ENCODE peak calls at places on chromosomes 6 and 20, in four cellular contexts. S is body of pancreas, T is heart left ventricle, N is cardiac muscle cell. G is an unnamed sample. For H3K4me1 and H3K27me3, the result is how much of the 10 kb centered on the place peaks cover.

GRCh38 chr20:13119583-13119982 is 101.5 kb upstream of the ISM1 start:
- DNase-seq in S (peak), T (no peak), N (peak), G (no peak)

GRCh38 chr6:2939315-2940009 is 31.9 kb downstream of the SERPINB6 start:
- DNase-seq in S (no peak), T (peak), N (no peak), G (peak)

GRCh38 chr20:45010399-45010828 is 44.1 kb downstream of the STK4 start:
- DNase-seq in S (no peak), T (no peak), N (peak), G (no peak)

GRCh38 chr20:37725165-37725564 is 31.3 kb downstream of the CTNNBL1 start:
- DNase-seq in S (no peak), T (no peak), N (no peak), G (no peak)

GRCh38 chr6:37489697-37490336 is 9.9 kb downstream of the CCDC167 start:
- DNase-seq in S (no peak), T (no peak), N (no peak), G (no peak)

GRCh38 chr20:855466-856360 is 22.2 kb downstream of the FAM110A start:
- DNase-seq in S (no peak), T (no peak), N (no peak), G (no peak)

GRCh38 chr6:56370591-56371198 is 123.3 kb upstream of the COL21A1 start:
- DNase-seq in S (no peak), T (peak), N (peak), G (peak)

GRCh38 chr6:167247814-167248595 is 43.1 kb upstream of the UNC93A start:
- DNase-seq in S (no peak), T (no peak), N (no peak), G (no peak)

GRCh38 chr6:99297415-99297814 is 52.1 kb downstream of the FAXC start:
- DNase-seq in S (no peak), T (no peak), N (no peak), G (no peak)

GRCh38 chr6:3449321-3449720 is 7.5 kb downstream of the SLC22A23 start:
- DNase-seq in S (no peak), T (no peak), N (no peak), G (no peak)

GRCh38 chr6:11851405-11851804 is 72.8 kb upstream of the ADTRP start:
- DNase-seq in S (no peak), T (no peak), N (no peak), G (no peak)

GRCh38 chr6:1619666-1620503 is 10.2 kb downstream of the FOXC1 start:
- DNase-seq in S (no peak), T (peak), N (no peak), G (no peak)

GRCh38 chr6:40411881-40412280 is 175.3 kb downstream of the LRFN2 start:
- DNase-seq in S (no peak), T (peak), N (no peak), G (no peak)

GRCh38 chr20:23027721-23028120 is 7.4 kb upstream of the SSTR4 start:
- DNase-seq in S (no peak), T (no peak), N (no peak), G (no peak)

GRCh38 chr20:45975686-45976085 is 3.7 kb upstream of the ZNF335 start:
- DNase-seq in S (no peak), T (no peak), N (no peak), G (no peak)

GRCh38 chr6:26216886-26217713 is 129.9 kb downstream of the HFE start:
- DNase-seq in S (peak), T (peak), N (peak), G (peak)

GRCh38 chr6:39056681-39057080 is 8.1 kb downstream of the GLP1R start:
- DNase-seq in S (no peak), T (no peak), N (no peak), G (no peak)

GRCh38 chr6:11139051-11139960 is 27.8 kb upstream of the ERVFRD-1 start:
- DNase-seq in S (no peak), T (no peak), N (peak), G (no peak)

GRCh38 chr6:111524735-111525134 is 41.7 kb upstream of the REV3L start:
- DNase-seq in S (no peak), T (no peak), N (no peak), G (no peak)

GRCh38 chr20:51372176-51372803 is 170.2 kb downstream of the NFATC2 start:
- DNase-seq in S (peak), T (peak), N (peak), G (peak)

GRCh38 chr6:13722880-13723279 is 11.2 kb upstream of the RANBP9 start:
- DNase-seq in S (no peak), T (no peak), N (no peak), G (no peak)
- TF ChIP-seq CTCF in S (no peak), T (no peak), N (no peak), G (no peak)

GRCh38 chr6:21750479-21751018 is 157.0 kb downstream of the SOX4 start:
- DNase-seq in S (no peak), T (no peak), N (no peak), G (no peak)
- H3K4me1 ChIP-seq in S (under half), T (under half), N (half or more), G (under half)

GRCh38 chr6:154504865-154505449 is 5.5 kb downstream of the CNKSR3 start:
- DNase-seq in S (no peak), T (no peak), N (no peak), G (no peak)

GRCh38 chr6:154502564-154502963 is 7.9 kb downstream of the CNKSR3 start:
- DNase-seq in S (no peak), T (no peak), N (no peak), G (no peak)

GRCh38 chr6:154506108-154506507 is 4.4 kb downstream of the CNKSR3 start:
- DNase-seq in S (no peak), T (no peak), N (no peak), G (no peak)

GRCh38 chr6:154501287-154501868 is 9.1 kb downstream of the CNKSR3 start:
- DNase-seq in S (no peak), T (no peak), N (no peak), G (no peak)

GRCh38 chr6:154503576-154504501 is 6.6 kb downstream of the CNKSR3 start:
- DNase-seq in S (no peak), T (no peak), N (no peak), G (no peak)
- H3K27me3 ChIP-seq in S (under half), T (under half), N (under half), G (under half)

GRCh38 chr20:38962898-38963484 is 847 bp downstream of the DHX35 start:
- DNase-seq in S (no peak), T (no peak), N (no peak), G (no peak)

GRCh38 chr20:38963745-38964144 is 1.6 kb downstream of the DHX35 start:
- DNase-seq in S (no peak), T (no peak), N (no peak), G (no peak)

GRCh38 chr20:38965264-38965663 is 3.1 kb downstream of the DHX35 start:
- DNase-seq in S (no peak), T (no peak), N (no peak), G (no peak)

GRCh38 chr20:38961530-38962043 is 557 bp upstream of the DHX35 start:
- DNase-seq in S (peak), T (no peak), N (no peak), G (no peak)

GRCh38 chr20:38962044-38962897 is at the start of gene DHX35:
- DNase-seq in S (peak), T (peak), N (peak), G (peak)
- TF ChIP-seq CTCF in S (no peak), T (peak), N (peak), G (no peak)

GRCh38 chr20:25471020-25471419 is 63.5 kb downstream of the GINS1 start:
- DNase-seq in S (no peak), T (no peak), N (no peak), G (no peak)
- H3K4me1 ChIP-seq in S (under half), T (under half), N (under half), G (under half)

DNA sequence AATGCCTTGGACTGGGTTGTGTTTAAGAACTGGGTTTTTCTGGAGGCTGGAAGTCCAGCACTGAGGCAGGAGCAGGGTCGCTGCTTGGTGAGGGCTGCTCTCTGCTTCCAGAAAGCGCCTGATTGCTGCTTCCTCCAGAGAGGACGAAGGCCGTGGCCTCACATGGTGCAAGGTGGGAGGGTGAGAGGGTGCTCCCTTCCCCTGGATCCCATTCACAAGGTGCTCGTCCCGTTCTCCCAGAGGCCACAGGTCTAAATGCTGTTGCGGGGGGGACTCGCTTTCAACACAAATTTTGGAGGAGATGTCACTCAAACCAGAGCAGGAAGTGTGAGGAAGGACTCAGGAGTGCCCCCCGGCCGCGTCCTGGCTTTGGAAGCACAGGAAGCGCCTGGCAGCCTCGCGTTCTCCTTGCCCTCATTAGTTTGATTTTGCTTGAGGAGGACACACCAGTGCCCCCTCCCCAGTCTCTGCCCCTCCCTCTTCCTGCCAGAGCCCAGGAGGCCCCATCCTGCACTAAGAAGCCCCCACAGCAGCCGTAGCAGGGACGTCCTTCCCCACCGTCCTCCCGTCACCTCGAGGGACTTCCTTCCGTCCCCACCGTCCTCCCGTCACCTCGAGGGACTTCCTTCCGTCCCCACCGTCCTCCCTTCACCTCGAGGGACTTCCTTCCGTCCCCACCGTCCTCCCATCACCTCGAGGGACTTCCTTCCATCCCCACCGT is 7.7 kb upstream of the NKAIN4 start:
- DNase-seq in S (no peak), T (no peak), N (no peak), G (no peak)
- H3K27me3 ChIP-seq in S (under half), T (under half), N (under half), G (under half)

DNA sequence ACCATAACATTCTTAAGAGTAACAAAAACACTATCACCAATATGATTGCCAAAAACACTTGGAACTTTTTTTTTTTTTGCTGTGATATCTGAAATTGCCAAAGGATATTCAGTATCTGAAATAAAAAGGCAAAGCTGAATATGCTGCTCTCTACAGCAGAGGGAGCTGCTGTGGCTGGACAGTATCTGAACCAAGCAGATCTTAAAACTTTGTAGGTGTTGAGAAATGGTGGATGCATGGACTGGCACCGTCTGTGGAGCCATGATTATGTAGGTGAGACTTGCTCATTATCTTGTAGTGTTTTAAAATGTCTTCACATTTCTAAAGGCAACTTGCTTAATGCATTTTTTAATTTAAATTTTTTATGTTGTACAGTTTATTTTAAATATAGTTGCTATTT is 9.2 kb downstream of the PDCD2 start:
- DNase-seq in S (no peak), T (no peak), N (peak), G (no peak)
- TF ChIP-seq CTCF in S (no peak), T (no peak), N (peak), G (no peak)

DNA sequence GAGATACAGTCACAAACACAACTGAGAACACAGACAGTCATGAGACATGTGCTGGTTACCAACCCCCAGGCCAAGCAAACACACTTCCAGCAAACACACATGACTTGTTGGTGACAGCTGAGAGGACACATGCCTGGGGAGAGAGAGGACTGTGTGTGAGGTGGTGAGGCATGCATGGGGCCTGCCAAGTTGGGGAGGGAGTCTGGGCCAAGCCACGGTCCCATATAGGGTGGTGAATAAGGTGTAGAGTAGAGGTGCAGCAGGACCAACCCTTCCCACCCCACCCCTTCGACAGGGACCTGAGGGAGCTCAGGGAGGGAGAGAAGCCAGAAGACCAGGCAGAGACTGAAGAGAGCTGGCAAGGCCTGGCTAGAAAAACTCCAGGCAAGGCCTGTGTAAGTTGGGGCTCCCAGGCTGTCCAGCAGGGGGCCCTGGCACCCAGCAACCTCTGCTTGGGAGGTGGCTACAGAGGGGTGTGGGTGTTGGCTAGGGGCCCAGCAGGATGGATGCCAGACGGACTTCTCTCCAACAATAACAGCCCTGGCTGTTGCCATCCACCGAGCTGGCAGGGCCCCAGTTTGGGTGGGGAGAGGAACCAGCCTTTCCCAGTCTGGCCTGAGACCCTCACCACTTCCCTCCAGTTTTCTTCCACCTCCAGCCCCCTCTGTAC is 2.0 kb upstream of the SLC29A1 start:
- DNase-seq in S (peak), T (peak), N (peak), G (peak)
- H3K4me1 ChIP-seq in S (half or more), T (half or more), N (under half), G (half or more)

DNA sequence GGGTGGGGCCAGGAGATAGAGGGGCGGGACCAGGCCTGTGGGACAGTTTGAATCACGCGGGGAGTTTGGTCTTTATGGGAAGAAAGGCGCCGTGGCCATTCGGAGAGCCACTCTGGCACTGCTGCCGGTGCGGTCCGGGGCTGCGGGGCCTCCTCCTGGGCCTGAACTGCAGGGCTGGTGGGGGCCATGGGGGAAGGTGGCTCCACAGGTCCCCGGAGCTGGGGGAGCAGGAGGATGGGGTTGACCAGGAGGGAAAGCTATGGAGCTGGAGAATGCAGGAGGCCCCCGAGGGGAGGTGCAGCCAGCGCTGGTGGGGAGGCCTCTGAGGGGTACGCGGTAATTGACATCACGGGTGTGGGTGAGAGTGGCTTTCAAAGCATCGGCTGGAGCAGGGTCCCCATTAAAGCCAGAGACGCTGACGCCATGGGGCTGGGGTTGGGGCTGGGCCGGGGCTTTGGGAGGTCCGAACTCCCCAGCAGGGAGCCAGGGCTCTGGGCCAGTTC is 1.8 kb upstream of the BHLHE23 start:
- DNase-seq in S (no peak), T (no peak), N (no peak), G (no peak)
- H3K27me3 ChIP-seq in S (under half), T (half or more), N (half or more), G (under half)